ENCODE peak calls at places on chromosomes 3 and 15, in nine cellular contexts. X, I, E, V, C, W, Z, B and O are unnamed samples.

GRCh38 chr3:15616053-15616452 is 14.5 kb downstream of the BTD start:
- DNase-seq in C (no peak), Z (no peak), X (no peak), B (peak; percentile 69), E (no peak), I (peak; percentile 27), W (no peak), V (no peak), O (no peak)

GRCh38 chr3:127767126-127767525 is 55.2 kb downstream of the MGLL start:
- DNase-seq in B (no peak), E (no peak), I (no peak), W (no peak), Z (no peak), V (no peak), X (no peak), C (no peak), O (no peak)

GRCh38 chr3:46833346-46834300 is 29.6 kb downstream of the MYL3 start:
- DNase-seq in W (no peak), Z (no peak), B (no peak), X (no peak), V (no peak), E (no peak), I (no peak), C (no peak), O (no peak)

GRCh38 chr3:40598338-40598737 is 73.6 kb downstream of the ZNF621 start:
- DNase-seq in E (no peak), V (no peak), C (no peak), W (no peak), Z (no peak), I (no peak), X (no peak), B (no peak), O (no peak)

GRCh38 chr15:82535566-82536408 is 4.5 kb downstream of the RPS17 start:
- DNase-seq in E (no peak), I (no peak), C (no peak), W (no peak), V (no peak), Z (no peak), B (no peak), X (no peak), O (no peak)

GRCh38 chr3:187919018-187919417 is 173.8 kb upstream of the BCL6 start:
- DNase-seq in C (no peak), Z (no peak), I (no peak), B (no peak), X (no peak), V (no peak), E (peak; percentile 79), W (no peak), O (peak; percentile 27)

GRCh38 chr3:37862712-37863551 is 1.3 kb downstream of the CTDSPL start:
- DNase-seq in X (no peak), C (peak; percentile 9), E (no peak), Z (no peak), B (peak; percentile 56), V (no peak), I (peak; percentile 65), W (no peak), O (peak; percentile 11)

GRCh38 chr3:19866751-19867347 is 67.2 kb downstream of the EFHB start:
- DNase-seq in W (peak; percentile 14), C (peak; percentile 15), I (peak; percentile 63), Z (no peak), B (peak; percentile 58), X (peak; percentile 59), E (peak; percentile 58), V (no peak), O (peak; percentile 51)

GRCh38 chr15:84656972-84657371 is 1.0 kb downstream of the NMB start:
- DNase-seq in E (no peak), V (no peak), C (no peak), I (no peak), X (no peak), B (no peak), W (no peak), Z (no peak), O (no peak)

GRCh38 chr15:84653584-84653909 is 536 bp downstream of the WDR73 start:
- DNase-seq in I (no peak), C (no peak), V (no peak), W (no peak), B (no peak), Z (no peak), E (no peak), X (no peak), O (no peak)

GRCh38 chr15:84653910-84654688 is at the start of gene WDR73:
- DNase-seq in X (peak; percentile 97), I (peak; percentile 91), Z (peak; percentile 85), V (peak; percentile 98), E (peak; percentile 98), B (peak; percentile 90), C (peak; percentile 93), W (peak; percentile 63), O (peak; percentile 94)

GRCh38 chr15:84657748-84658079 is 285 bp downstream of the NMB start:
- DNase-seq in E (no peak), V (no peak), I (no peak), Z (no peak), X (no peak), B (no peak), W (no peak), C (no peak), O (no peak)

DNA sequence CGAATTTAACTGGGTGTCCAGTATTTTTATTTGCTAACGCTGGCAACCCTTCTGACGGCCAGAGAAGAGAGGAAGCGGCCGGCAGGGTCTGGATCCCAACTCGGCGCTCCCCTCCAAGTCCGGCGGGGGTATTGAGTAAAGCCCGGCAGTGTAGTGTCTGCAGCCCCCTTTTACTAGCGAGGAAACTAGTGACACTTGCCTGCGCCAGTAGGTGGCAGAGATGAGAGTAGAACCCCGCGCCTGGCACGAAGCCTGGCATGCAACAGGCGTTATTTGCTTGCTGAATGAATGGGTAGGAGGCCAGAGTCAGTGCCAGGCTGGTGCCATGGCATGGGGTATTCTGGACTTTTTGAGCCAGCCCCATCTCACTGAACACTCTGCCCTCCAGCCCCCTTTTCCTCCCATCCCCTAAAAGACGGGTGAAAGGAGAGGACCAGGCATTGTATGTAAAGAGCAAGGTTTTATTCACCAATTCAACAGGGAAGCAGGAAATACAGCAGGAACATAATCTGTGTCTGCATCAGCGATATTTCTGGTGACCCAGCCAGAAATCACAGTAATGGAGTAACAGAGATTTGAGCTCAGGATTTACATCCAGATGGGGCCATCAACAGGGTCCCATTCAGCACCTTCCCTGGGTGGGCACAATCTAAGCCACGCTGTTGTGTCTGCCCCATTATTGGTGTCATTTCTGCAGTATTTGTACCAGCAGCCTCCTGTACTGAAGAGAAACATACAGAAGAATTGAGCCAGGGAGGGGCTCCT is 788 bp upstream of the WDR73 start:
- DNase-seq in E (peak; percentile 89), I (peak; percentile 84), V (peak; percentile 86), X (peak; percentile 61), B (peak; percentile 81), Z (no peak), W (peak; percentile 42), C (peak; percentile 71), O (peak; percentile 78)
- TF ChIP-seq CTCF in E (peak; percentile 87), I (peak; percentile 79), V (peak; percentile 32), X (peak; percentile 67), B (peak; percentile 69), Z (peak; percentile 75), W (peak; percentile 81), C (peak; percentile 85), O (peak; percentile 51)

GRCh38 chr3:53229171-53229570 is 26.7 kb downstream of the TKT start:
- DNase-seq in B (no peak), I (no peak), C (no peak), E (no peak), W (no peak), X (no peak), Z (no peak), V (no peak), O (no peak)

GRCh38 chr3:53230789-53231188 is 25.0 kb downstream of the TKT start:
- DNase-seq in W (no peak), I (no peak), Z (no peak), C (no peak), X (no peak), V (no peak), E (no peak), B (no peak), O (no peak)

GRCh38 chr3:53231532-53232511 is 24.0 kb downstream of the TKT start:
- DNase-seq in I (no peak), Z (no peak), X (no peak), C (no peak), V (no peak), E (no peak), W (no peak), B (no peak), O (no peak)

GRCh38 chr3:53229606-53230005 is 26.2 kb downstream of the TKT start:
- DNase-seq in C (no peak), W (no peak), Z (no peak), E (no peak), X (no peak), V (no peak), I (no peak), B (no peak), O (no peak)

GRCh38 chr3:53230041-53230621 is 25.7 kb downstream of the TKT start:
- DNase-seq in Z (no peak), V (no peak), X (no peak), B (no peak), I (no peak), E (no peak), C (no peak), W (no peak), O (no peak)
- TF ChIP-seq CTCF in Z (peak; percentile 12), V (no peak), X (no peak), B (no peak), I (no peak), E (no peak), C (no peak), W (no peak), O (no peak)

GRCh38 chr3:62805578-62805977 is 69.6 kb downstream of the CADPS start:
- DNase-seq in E (no peak), W (no peak), I (no peak), V (no peak), B (no peak), C (no peak), Z (no peak), X (no peak), O (no peak)

GRCh38 chr3:62798000-62798399 is 77.2 kb downstream of the CADPS start:
- DNase-seq in V (no peak), W (no peak), C (no peak), Z (no peak), E (no peak), X (no peak), I (no peak), B (no peak), O (no peak)

DNA sequence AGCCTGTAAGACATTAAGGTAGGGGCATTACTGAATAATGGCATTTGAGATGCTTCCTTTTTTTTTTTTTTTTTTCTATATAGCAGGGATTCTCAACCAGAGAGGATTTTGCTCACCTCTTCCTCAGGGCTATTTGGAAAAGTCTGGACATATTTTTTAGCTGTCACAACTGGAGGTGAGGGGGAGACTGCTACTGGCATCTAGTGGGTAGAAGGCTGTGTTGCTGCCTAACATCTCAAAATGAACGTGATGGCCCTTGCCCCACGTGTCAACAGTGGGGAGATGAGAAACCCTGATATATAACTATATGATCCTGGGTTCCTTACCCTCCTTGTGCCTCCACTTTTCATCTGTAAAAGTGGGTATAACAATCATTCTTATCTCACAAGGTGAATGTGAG is 71.9 kb downstream of the CADPS start:
- DNase-seq in B (no peak), V (no peak), C (no peak), E (no peak), W (no peak), Z (no peak), I (no peak), X (no peak), O (no peak)
- TF ChIP-seq CTCF in B (no peak), V (no peak), C (no peak), E (no peak), W (no peak), Z (no peak), I (no peak), X (no peak), O (no peak)

DNA sequence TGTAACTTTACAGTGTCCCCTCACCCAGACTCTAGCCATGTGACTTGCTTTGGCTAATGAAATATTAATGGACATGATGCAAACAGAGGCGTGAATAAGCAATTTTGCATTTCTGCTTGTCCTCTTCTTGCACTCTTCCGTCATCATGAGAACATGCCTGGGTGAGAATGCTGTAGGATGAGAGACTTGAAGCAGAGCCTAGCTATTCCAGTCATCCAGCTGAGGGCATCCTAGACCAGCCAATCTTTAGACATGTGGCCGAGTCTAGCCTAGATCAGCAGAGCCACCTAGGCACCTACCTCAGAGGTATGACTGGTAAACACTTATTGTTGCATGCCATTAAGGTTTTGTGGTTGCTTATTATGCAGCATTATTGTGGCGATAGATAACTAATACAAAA is 450.5 kb upstream of the AZI2 start:
- DNase-seq in B (peak; percentile 2), W (no peak), C (no peak), Z (no peak), I (peak; percentile 28), X (no peak), E (no peak), V (no peak), O (no peak)
- TF ChIP-seq CTCF in B (no peak), W (peak; percentile 17), C (no peak), Z (no peak), I (peak; percentile 12), X (no peak), E (no peak), V (no peak), O (no peak)